ENCODE peak calls at places on chromosomes 7 and 10, in seven cellular contexts. J, B, L, T, W, O and X are unnamed samples.

GRCh38 chr7:17090751-17091150 is 207.7 kb upstream of the AHR start:
- DNase-seq in J (no peak), B (no peak), L (no peak), T (no peak), W (no peak), O (no peak), X (no peak)

GRCh38 chr10:58651040-58651439 is 138.4 kb downstream of the BICC1 start:
- DNase-seq in J (no peak), B (peak; percentile 16), L (no peak), T (no peak), W (no peak), O (no peak), X (peak; percentile 0)

GRCh38 chr7:140479739-140480084 is 407 bp upstream of the MKRN1 start:
- DNase-seq in J (no peak), B (no peak), L (no peak), T (no peak), W (no peak), O (no peak), X (no peak)

GRCh38 chr7:44772440-44772839 is 23.8 kb downstream of the ZMIZ2 start:
- DNase-seq in J (no peak), B (no peak), L (no peak), T (no peak), W (no peak), O (no peak), X (no peak)

GRCh38 chr7:22445140-22445722 is 54.8 kb downstream of the STEAP1B start:
- DNase-seq in J (peak; percentile 78), B (no peak), L (no peak), T (peak; percentile 36), W (peak; percentile 86), O (peak; percentile 37), X (no peak)

GRCh38 chr10:52807803-52808202 is 35.2 kb upstream of the MBL2 start:
- DNase-seq in J (no peak), B (no peak), L (no peak), T (no peak), W (no peak), O (no peak), X (no peak)

GRCh38 chr7:150903627-150904026 is 51.3 kb downstream of the AOC1 start:
- DNase-seq in J (no peak), B (peak; percentile 64), L (peak; percentile 15), T (no peak), W (peak; percentile 82), O (peak; percentile 75), X (peak; percentile 27)

GRCh38 chr10:26780793-26781601 is 79.8 kb downstream of the ABI1 start:
- DNase-seq in J (peak; percentile 31), B (no peak), L (peak; percentile 80), T (peak; percentile 73), W (no peak), O (no peak), X (no peak)

GRCh38 chr10:3357729-3358128 is 185.1 kb upstream of the PITRM1 start:
- DNase-seq in J (no peak), B (no peak), L (no peak), T (no peak), W (no peak), O (no peak), X (no peak)

GRCh38 chr7:152035807-152036206 is 10.3 kb downstream of the GALNT11 start:
- DNase-seq in J (no peak), B (no peak), L (no peak), T (no peak), W (no peak), O (no peak), X (no peak)

GRCh38 chr7:16851829-16852228 is 30.0 kb downstream of the AGR3 start:
- DNase-seq in J (no peak), B (no peak), L (no peak), T (no peak), W (no peak), O (no peak), X (no peak)

GRCh38 chr7:50497068-50497642 is 47.0 kb upstream of the FIGNL1 start:
- DNase-seq in J (no peak), B (no peak), L (no peak), T (no peak), W (no peak), O (no peak), X (no peak)

GRCh38 chr7:125423444-125424155 is 494.0 kb upstream of the POT1 start:
- DNase-seq in J (no peak), B (no peak), L (no peak), T (no peak), W (no peak), O (peak; percentile 63), X (no peak)

GRCh38 chr10:91444211-91444610 is 34.1 kb downstream of the HECTD2 start:
- DNase-seq in J (no peak), B (no peak), L (no peak), T (no peak), W (no peak), O (no peak), X (no peak)

GRCh38 chr10:102109166-102110116 is 10.7 kb downstream of the LDB1 start:
- DNase-seq in J (no peak), B (no peak), L (no peak), T (no peak), W (no peak), O (no peak), X (no peak)

GRCh38 chr7:101562531-101563197 is 66.4 kb downstream of the MYL10 start:
- DNase-seq in J (no peak), B (no peak), L (no peak), T (peak; percentile 45), W (no peak), O (no peak), X (no peak)

GRCh38 chr10:15744217-15744865 is 24.6 kb upstream of the ITGA8 start:
- DNase-seq in J (peak; percentile 17), B (no peak), L (peak; percentile 71), T (peak; percentile 92), W (no peak), O (peak; percentile 15), X (no peak)

GRCh38 chr10:58384999-58385783 is at the start of gene TFAM:
- DNase-seq in J (peak; percentile 94), B (peak; percentile 93), L (peak; percentile 96), T (peak; percentile 97), W (peak; percentile 98), O (peak; percentile 80), X (peak; percentile 93)

GRCh38 chr10:11403116-11403515 is 208.3 kb downstream of the USP6NL start:
- DNase-seq in J (peak; percentile 34), B (no peak), L (no peak), T (no peak), W (no peak), O (no peak), X (no peak)

GRCh38 chr7:80643336-80643925 is 5.0 kb downstream of the CD36 start:
- DNase-seq in J (no peak), B (no peak), L (no peak), T (no peak), W (no peak), O (no peak), X (no peak)

GRCh38 chr7:143286522-143286890 is 1.6 kb upstream of the CASP2 start:
- DNase-seq in J (no peak), B (peak; percentile 54), L (no peak), T (no peak), W (no peak), O (no peak), X (no peak)

GRCh38 chr7:108413782-108414492 is 42.3 kb downstream of the NRCAM start:
- DNase-seq in J (no peak), B (no peak), L (peak; percentile 59), T (peak; percentile 69), W (no peak), O (no peak), X (no peak)

GRCh38 chr10:123570051-123570897 is 95.9 kb upstream of the GPR26 start:
- DNase-seq in J (no peak), B (no peak), L (no peak), T (no peak), W (no peak), O (no peak), X (no peak)

GRCh38 chr7:133349101-133349500 is 96.2 kb downstream of the EXOC4 start:
- DNase-seq in J (no peak), B (no peak), L (no peak), T (no peak), W (no peak), O (no peak), X (no peak)

GRCh38 chr7:41881313-41882130 is 178.6 kb upstream of the INHBA start:
- DNase-seq in J (peak; percentile 79), B (no peak), L (no peak), T (no peak), W (no peak), O (no peak), X (no peak)

GRCh38 chr7:86913709-86914108 is 145.7 kb downstream of the ELAPOR2 start:
- DNase-seq in J (no peak), B (no peak), L (no peak), T (no peak), W (no peak), O (no peak), X (no peak)

GRCh38 chr10:71613303-71613777 is 106.2 kb downstream of the C10orf105 start:
- DNase-seq in J (no peak), B (no peak), L (no peak), T (no peak), W (no peak), O (no peak), X (no peak)

GRCh38 chr7:70018700-70019099 is 420.4 kb downstream of the AUTS2 start:
- DNase-seq in J (no peak), B (no peak), L (no peak), T (no peak), W (no peak), O (no peak), X (no peak)

GRCh38 chr10:77478248-77478963 is 159.2 kb downstream of the KCNMA1 start:
- DNase-seq in J (no peak), B (peak; percentile 22), L (no peak), T (no peak), W (no peak), O (peak; percentile 61), X (peak; percentile 41)

GRCh38 chr10:101062231-101063161 is 707 bp downstream of the KAZALD1 start:
- DNase-seq in J (peak; percentile 83), B (no peak), L (peak; percentile 75), T (peak; percentile 85), W (peak; percentile 60), O (no peak), X (no peak)

GRCh38 chr7:11716185-11716584 is 115.8 kb downstream of the THSD7A start:
- DNase-seq in J (no peak), B (no peak), L (peak; percentile 63), T (no peak), W (peak; percentile 13), O (no peak), X (no peak)

GRCh38 chr7:48635796-48636195 is 288.6 kb upstream of the CDC14C start:
- DNase-seq in J (no peak), B (no peak), L (no peak), T (no peak), W (no peak), O (no peak), X (no peak)

GRCh38 chr7:2732959-2733584 is 45.1 kb downstream of the AMZ1 start:
- DNase-seq in J (no peak), B (no peak), L (no peak), T (no peak), W (peak; percentile 75), O (no peak), X (no peak)

GRCh38 chr10:9712393-9712792 is 1305.3 kb upstream of the CELF2 start:
- DNase-seq in J (no peak), B (no peak), L (no peak), T (no peak), W (no peak), O (no peak), X (no peak)